ENCODE peak calls at places on chromosomes 12 and 14, in five cellular contexts. J is cardiac fibroblast; D is heart left ventricle; X is CD8-positive, alpha-beta T cell; Q is thoracic aorta. E is an unnamed sample.
A peak's percentile ranks its signal among the peaks of the same experiment; 100 is the strongest.

GRCh38 chr14:89484445-89484844 is 67.4 kb upstream of the FOXN3 start:
- DNase-seq in J (no peak), D (no peak), X (no peak), Q (no peak), E (no peak)

GRCh38 chr12:111274820-111275219 is 94.1 kb downstream of the PHETA1 start:
- DNase-seq in J (no peak), D (no peak), X (no peak), Q (no peak), E (no peak)

GRCh38 chr14:63616015-63616414 is 25.7 kb downstream of the WDR89 start:
- DNase-seq in J (peak; percentile 22), D (no peak), X (no peak), Q (no peak), E (no peak)

GRCh38 chr14:56482306-56482705 is 97.3 kb upstream of the TMEM260 start:
- DNase-seq in J (peak; percentile 41), D (no peak), X (no peak), Q (no peak), E (no peak)

GRCh38 chr12:116638376-116638775 is 79.2 kb downstream of the MAP1LC3B2 start:
- DNase-seq in J (no peak), D (no peak), X (no peak), Q (no peak), E (no peak)

GRCh38 chr14:85622106-85622505 is 92.2 kb downstream of the FLRT2 start:
- DNase-seq in J (no peak), D (no peak), X (no peak), Q (no peak), E (peak; percentile 32)

GRCh38 chr14:70113211-70113610 is 75.5 kb downstream of the SLC8A3 start:
- DNase-seq in J (no peak), D (no peak), X (no peak), Q (no peak), E (no peak)

GRCh38 chr14:71574976-71575375 is 357.3 kb upstream of the RGS6 start:
- DNase-seq in J (peak; percentile 90), D (no peak), X (no peak), Q (no peak), E (no peak)

GRCh38 chr14:68945585-68946289 is 33.4 kb downstream of the ACTN1 start:
- DNase-seq in J (no peak), D (no peak), X (no peak), Q (no peak), E (peak; percentile 26)

GRCh38 chr12:25529738-25530137 is 23.3 kb downstream of the LMNTD1 start:
- DNase-seq in J (peak; percentile 26), D (no peak), X (no peak), Q (no peak), E (no peak)

GRCh38 chr12:24252580-24252979 is 303.1 kb upstream of the SOX5 start:
- DNase-seq in J (no peak), D (no peak), X (no peak), Q (no peak), E (no peak)

GRCh38 chr12:88957358-88957757 is 377.1 kb upstream of the KITLG start:
- DNase-seq in J (no peak), D (no peak), X (no peak), Q (no peak), E (no peak)

GRCh38 chr14:88995437-88996198 is 171.2 kb downstream of the TTC8 start:
- DNase-seq in J (peak; percentile 64), D (no peak), X (no peak), Q (no peak), E (no peak)

GRCh38 chr12:121534495-121535148 is 46.2 kb downstream of the KDM2B start:
- DNase-seq in J (no peak), D (no peak), X (peak; percentile 65), Q (no peak), E (no peak)

GRCh38 chr12:29207120-29207519 is 58.0 kb downstream of the FAR2 start:
- DNase-seq in J (peak; percentile 73), D (no peak), X (no peak), Q (no peak), E (no peak)

GRCh38 chr12:19186722-19187661 is 57.5 kb downstream of the PLEKHA5 start:
- DNase-seq in J (peak; percentile 75), D (no peak), X (no peak), Q (no peak), E (no peak)

GRCh38 chr12:26689281-26689841 is 143.6 kb downstream of the ITPR2 start:
- DNase-seq in J (no peak), D (no peak), X (no peak), Q (no peak), E (no peak)

GRCh38 chr14:53295985-53296582 is 143.0 kb upstream of the DDHD1 start:
- DNase-seq in J (peak; percentile 60), D (no peak), X (no peak), Q (no peak), E (no peak)

GRCh38 chr12:128969480-128970055 is 116.3 kb downstream of the GLT1D1 start:
- DNase-seq in J (no peak), D (no peak), X (no peak), Q (no peak), E (no peak)

GRCh38 chr12:88153959-88154358 is 11.9 kb downstream of the TMTC3 start:
- DNase-seq in J (peak; percentile 73), D (no peak), X (no peak), Q (no peak), E (no peak)

GRCh38 chr12:128571906-128572305 is 251.9 kb downstream of the SLC15A4 start:
- DNase-seq in J (no peak), D (no peak), X (no peak), Q (no peak), E (no peak)

GRCh38 chr12:131366261-131366871 is 344.5 kb upstream of the SFSWAP start:
- DNase-seq in J (no peak), D (no peak), X (no peak), Q (no peak), E (no peak)

GRCh38 chr14:93892505-93892839 is 34.7 kb upstream of the FAM181A start:
- DNase-seq in J (no peak), D (no peak), X (no peak), Q (no peak), E (no peak)

GRCh38 chr12:124397807-124398577 is 103.1 kb downstream of the RFLNA start:
- DNase-seq in J (peak; percentile 74), D (no peak), X (no peak), Q (no peak), E (no peak)

GRCh38 chr14:55715889-55716288 is 135.9 kb downstream of the KTN1 start:
- DNase-seq in J (peak; percentile 80), D (peak; percentile 24), X (no peak), Q (no peak), E (no peak)

GRCh38 chr14:93019367-93019843 is 96.3 kb downstream of the ITPK1 start:
- DNase-seq in J (no peak), D (no peak), X (no peak), Q (no peak), E (peak; percentile 86)

GRCh38 chr12:13941258-13942249 is 39.8 kb downstream of the GRIN2B start:
- DNase-seq in J (peak; percentile 47), D (no peak), X (no peak), Q (no peak), E (peak; percentile 80)

GRCh38 chr12:88729196-88729595 is 148.9 kb upstream of the KITLG start:
- DNase-seq in J (no peak), D (no peak), X (no peak), Q (no peak), E (no peak)

GRCh38 chr14:56059054-56059453 is 59.2 kb upstream of the PELI2 start:
- DNase-seq in J (peak; percentile 44), D (no peak), X (no peak), Q (no peak), E (no peak)

GRCh38 chr14:89399594-89400068 is 17.4 kb downstream of the FOXN3 start:
- DNase-seq in J (peak; percentile 91), D (no peak), X (no peak), Q (no peak), E (no peak)

GRCh38 chr14:50475460-50475859 is 56.9 kb downstream of the MAP4K5 start:
- DNase-seq in J (no peak), D (no peak), X (no peak), Q (no peak), E (no peak)

GRCh38 chr12:57522887-57523705 is 472 bp downstream of the MBD6 start:
- DNase-seq in J (peak; percentile 79), D (peak; percentile 78), X (peak; percentile 46), Q (peak; percentile 17), E (no peak)

GRCh38 chr12:25266522-25266921 is 15.8 kb upstream of the KRAS start:
- DNase-seq in J (no peak), D (no peak), X (no peak), Q (no peak), E (no peak)

GRCh38 chr12:47835831-47836155 is 16.1 kb upstream of the HDAC7 start:
- DNase-seq in J (no peak), D (no peak), X (no peak), Q (no peak), E (no peak)

GRCh38 chr12:104669057-104669770 is 212.5 kb downstream of the CHST11 start:
- DNase-seq in J (peak; percentile 70), D (peak; percentile 70), X (no peak), Q (no peak), E (no peak)
- TF ChIP-seq CTCF in J (no peak), D (peak; percentile 22), X (no peak), Q (no peak), E (peak; percentile 4)

DNA sequence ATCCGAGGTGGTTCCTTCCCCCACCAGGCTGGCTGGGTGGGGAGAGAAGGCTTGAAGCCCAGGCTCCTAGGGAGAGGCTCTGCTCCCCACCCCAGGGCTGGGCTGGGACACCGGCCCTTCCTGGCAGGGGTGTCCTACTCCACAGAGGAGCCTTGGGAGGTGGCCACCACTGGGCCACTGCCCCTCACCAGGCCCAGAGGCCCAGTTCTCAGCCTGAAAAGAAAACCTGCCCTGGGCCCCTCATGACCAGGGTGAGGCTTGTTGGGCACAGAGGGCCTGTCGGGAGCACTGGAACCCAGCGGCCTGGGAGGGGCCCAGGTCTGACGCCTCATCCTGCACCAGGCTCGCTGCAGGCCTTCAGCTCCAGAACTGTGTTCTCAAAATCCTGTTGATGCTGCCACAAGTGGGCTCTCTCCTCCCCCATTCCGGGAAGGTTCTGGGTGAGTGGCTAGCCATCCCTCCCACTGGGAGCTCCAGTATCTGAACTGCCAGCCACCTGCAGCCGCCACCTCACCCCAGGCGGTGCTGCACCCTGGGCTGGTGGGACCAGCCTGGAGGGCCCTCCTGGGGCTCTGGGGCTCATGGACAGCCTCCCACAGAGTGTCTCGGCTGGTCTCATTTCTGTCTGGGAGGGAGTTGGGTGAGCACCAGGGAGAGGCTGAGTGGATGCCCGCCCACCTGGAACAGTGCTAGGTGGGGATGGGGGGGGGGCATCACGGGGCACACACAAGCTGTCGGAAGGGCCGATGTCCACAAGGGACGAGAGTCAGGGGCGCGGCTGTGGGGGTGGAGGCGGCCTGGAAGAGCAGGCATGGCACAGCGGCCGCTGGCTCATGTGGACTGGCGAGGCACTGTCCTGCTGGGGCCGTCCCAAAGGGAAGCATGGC is 11.8 kb downstream of the BAG5 start:
- DNase-seq in J (no peak), D (peak; percentile 31), X (no peak), Q (no peak), E (no peak)
- H3K4me3 ChIP-seq in J (no peak overlapping the region), D (no peak overlapping the region), X (no peak overlapping the region), Q (peak overlapping the region; percentile 70), E (no peak overlapping the region)

GRCh38 chr14:66802962-66803361 is 295.0 kb downstream of the GPHN start:
- DNase-seq in J (no peak), D (no peak), X (no peak), Q (no peak), E (no peak)
- TF ChIP-seq CTCF in J (no peak), D (no peak), X (no peak), Q (no peak), E (no peak)

GRCh38 chr14:104973215-104974145 is 4.7 kb downstream of the AHNAK2 start:
- DNase-seq in J (peak; percentile 96), D (no peak), X (no peak), Q (peak; percentile 82), E (no peak)
- H3K4me3 ChIP-seq in J (no peak overlapping the region), D (no peak overlapping the region), X (no peak overlapping the region), Q (peak overlapping the region; percentile 50), E (no peak overlapping the region)

E was measured in LNCaP clone FGC.